ENCODE peak calls at places on chromosomes 3 and 15, in nine cellular contexts. E, W, F, R, G, Z, P, T and D are unnamed samples.

GRCh38 chr15:70508561-70509281 is 254.6 kb downstream of the UACA start:
- DNase-seq in E (no peak), W (no peak), F (peak), R (peak), G (peak), Z (no peak), P (peak), T (no peak), D (no peak)

GRCh38 chr15:99969261-99969960 is 236.2 kb upstream of the LYSMD4 start:
- DNase-seq in E (peak), W (no peak), F (no peak), R (no peak), G (no peak), Z (no peak), P (no peak), T (no peak), D (no peak)

GRCh38 chr3:48398701-48399386 is 26.8 kb downstream of the FBXW12 start:
- DNase-seq in E (peak), W (no peak), F (no peak), R (no peak), G (no peak), Z (peak), P (no peak), T (no peak), D (no peak)

GRCh38 chr3:46935168-46935858 is 41.2 kb downstream of the CCDC12 start:
- DNase-seq in E (peak), W (no peak), F (peak), R (peak), G (peak), Z (no peak), P (peak), T (no peak), D (no peak)

GRCh38 chr3:10933021-10933420 is 59.5 kb upstream of the SLC6A1 start:
- DNase-seq in E (no peak), W (no peak), F (no peak), R (no peak), G (no peak), Z (no peak), P (no peak), T (no peak), D (no peak)

GRCh38 chr15:33013827-33014445 is 180.6 kb downstream of the FMN1 start:
- DNase-seq in E (no peak), W (no peak), F (peak), R (peak), G (no peak), Z (no peak), P (peak), T (no peak), D (no peak)

GRCh38 chr3:14784087-14784596 is 34.6 kb upstream of the FGD5 start:
- DNase-seq in E (peak), W (no peak), F (no peak), R (no peak), G (no peak), Z (no peak), P (no peak), T (no peak), D (no peak)

GRCh38 chr3:171183042-171183441 is 156.5 kb upstream of the SLC2A2 start:
- DNase-seq in E (no peak), W (no peak), F (no peak), R (no peak), G (peak), Z (no peak), P (peak), T (no peak), D (no peak)

GRCh38 chr3:14762701-14763100 is 56.1 kb upstream of the FGD5 start:
- DNase-seq in E (no peak), W (no peak), F (no peak), R (no peak), G (no peak), Z (no peak), P (no peak), T (no peak), D (no peak)

GRCh38 chr3:178703268-178703975 is 167.2 kb downstream of the KCNMB2 start:
- DNase-seq in E (no peak), W (no peak), F (peak), R (peak), G (no peak), Z (no peak), P (peak), T (no peak), D (no peak)

GRCh38 chr15:48126667-48127355 is 6.0 kb downstream of the SLC24A5 start:
- DNase-seq in E (no peak), W (no peak), F (no peak), R (no peak), G (no peak), Z (no peak), P (no peak), T (no peak), D (no peak)

GRCh38 chr3:167740961-167741587 is 5.6 kb downstream of the SERPINI1 start:
- DNase-seq in E (peak), W (peak), F (peak), R (peak), G (peak), Z (peak), P (peak), T (peak), D (no peak)

GRCh38 chr3:106176734-106177133 is 307.9 kb upstream of the CBLB start:
- DNase-seq in E (no peak), W (peak), F (no peak), R (peak), G (no peak), Z (no peak), P (peak), T (peak), D (no peak)

GRCh38 chr3:69324362-69325025 is 61.4 kb downstream of the FRMD4B start:
- DNase-seq in E (peak), W (no peak), F (no peak), R (no peak), G (peak), Z (no peak), P (peak), T (no peak), D (no peak)

GRCh38 chr15:34987982-34988873 is at the start of gene ZNF770:
- DNase-seq in E (peak), W (peak), F (peak), R (peak), G (peak), Z (peak), P (peak), T (peak), D (peak)

GRCh38 chr3:43995929-43996378 is 245.7 kb upstream of the TOPAZ1 start:
- DNase-seq in E (no peak), W (no peak), F (no peak), R (no peak), G (no peak), Z (peak), P (no peak), T (no peak), D (no peak)

GRCh38 chr3:26989042-26989441 is 366.5 kb downstream of the LRRC3B start:
- DNase-seq in E (no peak), W (no peak), F (no peak), R (no peak), G (no peak), Z (no peak), P (no peak), T (no peak), D (no peak)

GRCh38 chr3:42090973-42091731 is at the start of gene TRAK1:
- DNase-seq in E (no peak), W (no peak), F (peak), R (peak), G (no peak), Z (no peak), P (peak), T (no peak), D (no peak)

GRCh38 chr3:45113625-45114050 is 32.5 kb downstream of the CDCP1 start:
- DNase-seq in E (no peak), W (no peak), F (no peak), R (no peak), G (no peak), Z (no peak), P (no peak), T (no peak), D (no peak)

GRCh38 chr3:127722104-127722784 is 49.5 kb downstream of the ABTB1 start:
- DNase-seq in E (no peak), W (no peak), F (no peak), R (no peak), G (no peak), Z (no peak), P (no peak), T (no peak), D (no peak)

GRCh38 chr3:190303887-190304286 is 18.4 kb downstream of the CLDN1 start:
- DNase-seq in E (no peak), W (no peak), F (peak), R (no peak), G (no peak), Z (no peak), P (no peak), T (no peak), D (no peak)